ENCODE peak calls at places on chromosome 5, in ten cellular contexts. T, Z, E, M, R, S, H, J, D and B are unnamed samples.

GRCh38 chr5:958701-959571 is 49.7 kb upstream of the NKD2 start:
- DNase-seq in T (peak), Z (no peak), E (no peak), M (no peak), R (no peak), S (no peak), H (no peak), J (no peak), D (peak), B (no peak)

GRCh38 chr5:73030995-73031394 is 75.2 kb downstream of the FCHO2 start:
- DNase-seq in T (no peak), Z (no peak), E (no peak), M (no peak), R (no peak), S (no peak), H (no peak), J (no peak), D (no peak), B (no peak)

GRCh38 chr5:60143912-60144311 is 250.4 kb upstream of the PDE4D start:
- DNase-seq in T (no peak), Z (no peak), E (no peak), M (no peak), R (no peak), S (no peak), H (no peak), J (no peak), D (no peak), B (no peak)

GRCh38 chr5:179079165-179079987 is 19.2 kb downstream of the ZNF354C start:
- DNase-seq in T (no peak), Z (no peak), E (no peak), M (no peak), R (no peak), S (no peak), H (no peak), J (no peak), D (no peak), B (no peak)

GRCh38 chr5:158283341-158283740 is 424.4 kb upstream of the CLINT1 start:
- DNase-seq in T (no peak), Z (no peak), E (no peak), M (no peak), R (no peak), S (no peak), H (no peak), J (no peak), D (no peak), B (no peak)

GRCh38 chr5:42636425-42636824 is 120.2 kb upstream of the CCDC152 start:
- DNase-seq in T (no peak), Z (no peak), E (no peak), M (no peak), R (no peak), S (no peak), H (no peak), J (no peak), D (no peak), B (no peak)

GRCh38 chr5:156913719-156914370 is 49.2 kb downstream of the TIMD4 start:
- DNase-seq in T (no peak), Z (peak), E (no peak), M (no peak), R (no peak), S (peak), H (no peak), J (peak), D (no peak), B (no peak)

GRCh38 chr5:80216753-80217596 is 38.9 kb downstream of the SERINC5 start:
- DNase-seq in T (no peak), Z (no peak), E (no peak), M (no peak), R (no peak), S (no peak), H (no peak), J (peak), D (peak), B (no peak)

GRCh38 chr5:126354012-126354856 is 69.0 kb upstream of the GRAMD2B start:
- DNase-seq in T (peak), Z (no peak), E (no peak), M (no peak), R (no peak), S (no peak), H (peak), J (no peak), D (no peak), B (no peak)

GRCh38 chr5:148639081-148639480 is 15.2 kb downstream of the HTR4 start:
- DNase-seq in T (no peak), Z (no peak), E (no peak), M (no peak), R (no peak), S (no peak), H (no peak), J (no peak), D (no peak), B (no peak)

GRCh38 chr5:54254482-54255198 is 55.7 kb downstream of the ARL15 start:
- DNase-seq in T (no peak), Z (no peak), E (no peak), M (no peak), R (peak), S (no peak), H (no peak), J (no peak), D (no peak), B (no peak)

GRCh38 chr5:116577064-116577788 is 2.6 kb upstream of the SEMA6A start:
- DNase-seq in T (no peak), Z (peak), E (no peak), M (no peak), R (no peak), S (no peak), H (no peak), J (peak), D (no peak), B (no peak)

GRCh38 chr5:13316191-13316590 is 628.3 kb downstream of the DNAH5 start:
- DNase-seq in T (no peak), Z (no peak), E (no peak), M (no peak), R (no peak), S (no peak), H (no peak), J (no peak), D (no peak), B (no peak)

GRCh38 chr5:106880656-106881055 is 790.1 kb downstream of the EFNA5 start:
- DNase-seq in T (no peak), Z (no peak), E (no peak), M (no peak), R (no peak), S (no peak), H (no peak), J (no peak), D (no peak), B (no peak)

GRCh38 chr5:41955432-41956024 is 30.4 kb downstream of the FBXO4 start:
- DNase-seq in T (no peak), Z (no peak), E (no peak), M (no peak), R (no peak), S (no peak), H (no peak), J (no peak), D (no peak), B (no peak)

GRCh38 chr5:10825897-10826644 is 65.0 kb upstream of the DAP start:
- DNase-seq in T (no peak), Z (no peak), E (no peak), M (no peak), R (no peak), S (no peak), H (no peak), J (no peak), D (no peak), B (no peak)

GRCh38 chr5:78508231-78508765 is 140.3 kb downstream of the LHFPL2 start:
- DNase-seq in T (no peak), Z (no peak), E (no peak), M (no peak), R (no peak), S (no peak), H (no peak), J (no peak), D (no peak), B (no peak)

GRCh38 chr5:162565-163337 is 28.5 kb upstream of the LRRC14B start:
- DNase-seq in T (no peak), Z (no peak), E (no peak), M (no peak), R (no peak), S (no peak), H (no peak), J (no peak), D (peak), B (no peak)